ENCODE peak calls at places on chromosomes 6 and 20, in eight cellular contexts. One of them, this sample, is unnamed.
A peak's percentile ranks its signal among the peaks of the same experiment; 100 is the strongest.

GRCh38 chr6:3796396-3796795 is 44.9 kb upstream of the PXDC1 start:
- DNase-seq in AG08395: no peak
- DNase-seq in Peyer's patch: no peak
- DNase-seq in AG09319: no peak
- DNase-seq in RPMI7951: no peak
- DNase-seq in activated naive CD8-positive, alpha-beta T cell treated with anti-CD3 and anti-CD28 coated beads for 36 hours: no peak
- DNase-seq in psoas muscle: peak; percentile 28
- DNase-seq in CD4-positive, alpha-beta T cell: no peak
- DNase-seq in this sample: peak; percentile 63

GRCh38 chr6:157143885-157144795 is 179.2 kb downstream of the TMEM242 start:
- DNase-seq in AG08395: no peak
- DNase-seq in Peyer's patch: no peak
- DNase-seq in AG09319: no peak
- DNase-seq in RPMI7951: peak; percentile 62
- DNase-seq in activated naive CD8-positive, alpha-beta T cell treated with anti-CD3 and anti-CD28 coated beads for 36 hours: no peak
- DNase-seq in psoas muscle: no peak
- DNase-seq in CD4-positive, alpha-beta T cell: no peak
- DNase-seq in this sample: no peak

GRCh38 chr6:150492507-150492906 is 107.2 kb upstream of the PLEKHG1 start:
- DNase-seq in AG08395: no peak
- DNase-seq in Peyer's patch: no peak
- DNase-seq in AG09319: no peak
- DNase-seq in RPMI7951: peak; percentile 61
- DNase-seq in activated naive CD8-positive, alpha-beta T cell treated with anti-CD3 and anti-CD28 coated beads for 36 hours: no peak
- DNase-seq in psoas muscle: no peak
- DNase-seq in CD4-positive, alpha-beta T cell: no peak
- DNase-seq in this sample: peak; percentile 92

GRCh38 chr6:43914272-43915147 is 144.5 kb downstream of the VEGFA start:
- DNase-seq in AG08395: no peak
- DNase-seq in Peyer's patch: no peak
- DNase-seq in AG09319: no peak
- DNase-seq in RPMI7951: no peak
- DNase-seq in activated naive CD8-positive, alpha-beta T cell treated with anti-CD3 and anti-CD28 coated beads for 36 hours: no peak
- DNase-seq in psoas muscle: no peak
- DNase-seq in CD4-positive, alpha-beta T cell: no peak
- DNase-seq in this sample: no peak

GRCh38 chr6:135054238-135054574 is 416 bp downstream of the HBS1L start:
- DNase-seq in AG08395: no peak
- DNase-seq in Peyer's patch: no peak
- DNase-seq in AG09319: no peak
- DNase-seq in RPMI7951: no peak
- DNase-seq in activated naive CD8-positive, alpha-beta T cell treated with anti-CD3 and anti-CD28 coated beads for 36 hours: no peak
- DNase-seq in psoas muscle: no peak
- DNase-seq in CD4-positive, alpha-beta T cell: no peak
- DNase-seq in this sample: no peak

GRCh38 chr20:19827818-19828217 is 69.8 kb downstream of the RIN2 start:
- DNase-seq in AG08395: no peak
- DNase-seq in Peyer's patch: no peak
- DNase-seq in AG09319: no peak
- DNase-seq in RPMI7951: no peak
- DNase-seq in activated naive CD8-positive, alpha-beta T cell treated with anti-CD3 and anti-CD28 coated beads for 36 hours: no peak
- DNase-seq in psoas muscle: no peak
- DNase-seq in CD4-positive, alpha-beta T cell: no peak
- DNase-seq in this sample: no peak

GRCh38 chr6:117194978-117195377 is 70.4 kb upstream of the VGLL2 start:
- DNase-seq in AG08395: no peak
- DNase-seq in Peyer's patch: no peak
- DNase-seq in AG09319: no peak
- DNase-seq in RPMI7951: no peak
- DNase-seq in activated naive CD8-positive, alpha-beta T cell treated with anti-CD3 and anti-CD28 coated beads for 36 hours: no peak
- DNase-seq in psoas muscle: no peak
- DNase-seq in CD4-positive, alpha-beta T cell: no peak
- DNase-seq in this sample: no peak

GRCh38 chr6:69097948-69098347 is 462.9 kb downstream of the ADGRB3 start:
- DNase-seq in AG08395: no peak
- DNase-seq in Peyer's patch: no peak
- DNase-seq in AG09319: no peak
- DNase-seq in RPMI7951: no peak
- DNase-seq in activated naive CD8-positive, alpha-beta T cell treated with anti-CD3 and anti-CD28 coated beads for 36 hours: no peak
- DNase-seq in psoas muscle: no peak
- DNase-seq in CD4-positive, alpha-beta T cell: no peak
- DNase-seq in this sample: no peak

GRCh38 chr6:77876300-77876699 is 223.5 kb downstream of the MEI4 start:
- DNase-seq in AG08395: no peak
- DNase-seq in Peyer's patch: no peak
- DNase-seq in AG09319: no peak
- DNase-seq in RPMI7951: peak; percentile 10
- DNase-seq in activated naive CD8-positive, alpha-beta T cell treated with anti-CD3 and anti-CD28 coated beads for 36 hours: no peak
- DNase-seq in psoas muscle: no peak
- DNase-seq in CD4-positive, alpha-beta T cell: no peak
- DNase-seq in this sample: no peak

GRCh38 chr20:1901704-1902103 is 6.5 kb downstream of the SIRPA start:
- DNase-seq in AG08395: no peak
- DNase-seq in Peyer's patch: no peak
- DNase-seq in AG09319: no peak
- DNase-seq in RPMI7951: no peak
- DNase-seq in activated naive CD8-positive, alpha-beta T cell treated with anti-CD3 and anti-CD28 coated beads for 36 hours: no peak
- DNase-seq in psoas muscle: no peak
- DNase-seq in CD4-positive, alpha-beta T cell: no peak
- DNase-seq in this sample: no peak

GRCh38 chr6:159390384-159390783 is 221.2 kb downstream of the FNDC1 start:
- DNase-seq in AG08395: peak; percentile 16
- DNase-seq in Peyer's patch: no peak
- DNase-seq in AG09319: no peak
- DNase-seq in RPMI7951: no peak
- DNase-seq in activated naive CD8-positive, alpha-beta T cell treated with anti-CD3 and anti-CD28 coated beads for 36 hours: no peak
- DNase-seq in psoas muscle: peak; percentile 35
- DNase-seq in CD4-positive, alpha-beta T cell: no peak
- DNase-seq in this sample: no peak

GRCh38 chr6:141580988-141581387 is 551.7 kb upstream of the GJE1 start:
- DNase-seq in AG08395: peak; percentile 71
- DNase-seq in Peyer's patch: no peak
- DNase-seq in AG09319: no peak
- DNase-seq in RPMI7951: peak; percentile 94
- DNase-seq in activated naive CD8-positive, alpha-beta T cell treated with anti-CD3 and anti-CD28 coated beads for 36 hours: no peak
- DNase-seq in psoas muscle: no peak
- DNase-seq in CD4-positive, alpha-beta T cell: no peak
- DNase-seq in this sample: no peak

GRCh38 chr6:123211777-123212545 is 215.9 kb downstream of the CLVS2 start:
- DNase-seq in AG08395: no peak
- DNase-seq in Peyer's patch: no peak
- DNase-seq in AG09319: no peak
- DNase-seq in RPMI7951: no peak
- DNase-seq in activated naive CD8-positive, alpha-beta T cell treated with anti-CD3 and anti-CD28 coated beads for 36 hours: no peak
- DNase-seq in psoas muscle: no peak
- DNase-seq in CD4-positive, alpha-beta T cell: no peak
- DNase-seq in this sample: no peak

GRCh38 chr6:96795481-96795880 is 41.8 kb downstream of the GPR63 start:
- DNase-seq in AG08395: no peak
- DNase-seq in Peyer's patch: no peak
- DNase-seq in AG09319: no peak
- DNase-seq in RPMI7951: no peak
- DNase-seq in activated naive CD8-positive, alpha-beta T cell treated with anti-CD3 and anti-CD28 coated beads for 36 hours: no peak
- DNase-seq in psoas muscle: no peak
- DNase-seq in CD4-positive, alpha-beta T cell: no peak
- DNase-seq in this sample: no peak

GRCh38 chr6:404685-405423 is 13.3 kb downstream of the IRF4 start:
- DNase-seq in AG08395: no peak
- DNase-seq in Peyer's patch: no peak
- DNase-seq in AG09319: no peak
- DNase-seq in RPMI7951: no peak
- DNase-seq in activated naive CD8-positive, alpha-beta T cell treated with anti-CD3 and anti-CD28 coated beads for 36 hours: peak; percentile 50
- DNase-seq in psoas muscle: no peak
- DNase-seq in CD4-positive, alpha-beta T cell: no peak
- DNase-seq in this sample: no peak

GRCh38 chr6:5338177-5338960 is 77.1 kb downstream of the FARS2 start:
- DNase-seq in AG08395: no peak
- DNase-seq in Peyer's patch: no peak
- DNase-seq in AG09319: no peak
- DNase-seq in RPMI7951: no peak
- DNase-seq in activated naive CD8-positive, alpha-beta T cell treated with anti-CD3 and anti-CD28 coated beads for 36 hours: no peak
- DNase-seq in psoas muscle: no peak
- DNase-seq in CD4-positive, alpha-beta T cell: no peak
- DNase-seq in this sample: no peak

GRCh38 chr20:38002422-38002821 is 30.8 kb downstream of the TTI1 start:
- DNase-seq in AG08395: no peak
- DNase-seq in Peyer's patch: no peak
- DNase-seq in AG09319: no peak
- DNase-seq in RPMI7951: no peak
- DNase-seq in activated naive CD8-positive, alpha-beta T cell treated with anti-CD3 and anti-CD28 coated beads for 36 hours: no peak
- DNase-seq in psoas muscle: no peak
- DNase-seq in CD4-positive, alpha-beta T cell: no peak
- DNase-seq in this sample: no peak

GRCh38 chr6:113585246-113585645 is 271.9 kb upstream of the MARCKS start:
- DNase-seq in AG08395: no peak
- DNase-seq in Peyer's patch: no peak
- DNase-seq in AG09319: no peak
- DNase-seq in RPMI7951: peak; percentile 47
- DNase-seq in activated naive CD8-positive, alpha-beta T cell treated with anti-CD3 and anti-CD28 coated beads for 36 hours: no peak
- DNase-seq in psoas muscle: no peak
- DNase-seq in CD4-positive, alpha-beta T cell: no peak
- DNase-seq in this sample: no peak

GRCh38 chr6:90294614-90294988 is 2.0 kb downstream of the BACH2 start:
- DNase-seq in AG08395: no peak
- DNase-seq in Peyer's patch: no peak
- DNase-seq in AG09319: no peak
- DNase-seq in RPMI7951: no peak
- DNase-seq in activated naive CD8-positive, alpha-beta T cell treated with anti-CD3 and anti-CD28 coated beads for 36 hours: no peak
- DNase-seq in psoas muscle: no peak
- DNase-seq in CD4-positive, alpha-beta T cell: peak; percentile 53
- DNase-seq in this sample: no peak

GRCh38 chr6:87093651-87094050 is 1.3 kb downstream of the CGA start:
- DNase-seq in AG08395: no peak
- DNase-seq in Peyer's patch: no peak
- DNase-seq in AG09319: no peak
- DNase-seq in RPMI7951: no peak
- DNase-seq in activated naive CD8-positive, alpha-beta T cell treated with anti-CD3 and anti-CD28 coated beads for 36 hours: no peak
- DNase-seq in psoas muscle: no peak
- DNase-seq in CD4-positive, alpha-beta T cell: no peak
- DNase-seq in this sample: no peak

GRCh38 chr6:32692019-32692418 is 25.6 kb upstream of the HLA-DQB1 start:
- DNase-seq in AG08395: no peak
- DNase-seq in Peyer's patch: peak; percentile 54
- DNase-seq in AG09319: no peak
- DNase-seq in RPMI7951: peak; percentile 14
- DNase-seq in activated naive CD8-positive, alpha-beta T cell treated with anti-CD3 and anti-CD28 coated beads for 36 hours: peak; percentile 63
- DNase-seq in psoas muscle: no peak
- DNase-seq in CD4-positive, alpha-beta T cell: no peak
- DNase-seq in this sample: no peak

GRCh38 chr20:36629719-36630340 is 16.2 kb downstream of the SLA2 start:
- DNase-seq in AG08395: no peak
- DNase-seq in Peyer's patch: no peak
- DNase-seq in AG09319: no peak
- DNase-seq in RPMI7951: no peak
- DNase-seq in activated naive CD8-positive, alpha-beta T cell treated with anti-CD3 and anti-CD28 coated beads for 36 hours: peak; percentile 52
- DNase-seq in psoas muscle: no peak
- DNase-seq in CD4-positive, alpha-beta T cell: peak; percentile 50
- DNase-seq in this sample: no peak

GRCh38 chr6:21648475-21649050 is 55.0 kb downstream of the SOX4 start:
- DNase-seq in AG08395: no peak
- DNase-seq in Peyer's patch: no peak
- DNase-seq in AG09319: no peak
- DNase-seq in RPMI7951: no peak
- DNase-seq in activated naive CD8-positive, alpha-beta T cell treated with anti-CD3 and anti-CD28 coated beads for 36 hours: no peak
- DNase-seq in psoas muscle: no peak
- DNase-seq in CD4-positive, alpha-beta T cell: no peak
- DNase-seq in this sample: no peak

GRCh38 chr6:30612687-30613248 is 4.3 kb downstream of the PPP1R10 start:
- DNase-seq in AG08395: no peak
- DNase-seq in Peyer's patch: no peak
- DNase-seq in AG09319: no peak
- DNase-seq in RPMI7951: peak; percentile 59
- DNase-seq in activated naive CD8-positive, alpha-beta T cell treated with anti-CD3 and anti-CD28 coated beads for 36 hours: no peak
- DNase-seq in psoas muscle: no peak
- DNase-seq in CD4-positive, alpha-beta T cell: no peak
- DNase-seq in this sample: no peak

GRCh38 chr6:132021552-132022375 is 70.6 kb upstream of the CCN2 start:
- DNase-seq in AG08395: no peak
- DNase-seq in Peyer's patch: no peak
- DNase-seq in AG09319: no peak
- DNase-seq in RPMI7951: no peak
- DNase-seq in activated naive CD8-positive, alpha-beta T cell treated with anti-CD3 and anti-CD28 coated beads for 36 hours: no peak
- DNase-seq in psoas muscle: no peak
- DNase-seq in CD4-positive, alpha-beta T cell: no peak
- DNase-seq in this sample: no peak

GRCh38 chr6:150894935-150895686 is 29.6 kb downstream of the MTHFD1L start:
- DNase-seq in AG08395: no peak
- DNase-seq in Peyer's patch: no peak
- DNase-seq in AG09319: no peak
- DNase-seq in RPMI7951: peak; percentile 68
- DNase-seq in activated naive CD8-positive, alpha-beta T cell treated with anti-CD3 and anti-CD28 coated beads for 36 hours: peak; percentile 21
- DNase-seq in psoas muscle: no peak
- DNase-seq in CD4-positive, alpha-beta T cell: no peak
- DNase-seq in this sample: no peak

GRCh38 chr6:163249651-163250101 is 164.8 kb upstream of the QKI start:
- DNase-seq in AG08395: no peak
- DNase-seq in Peyer's patch: no peak
- DNase-seq in AG09319: no peak
- DNase-seq in RPMI7951: peak; percentile 81
- DNase-seq in activated naive CD8-positive, alpha-beta T cell treated with anti-CD3 and anti-CD28 coated beads for 36 hours: no peak
- DNase-seq in psoas muscle: no peak
- DNase-seq in CD4-positive, alpha-beta T cell: no peak
- DNase-seq in this sample: no peak

GRCh38 chr20:18213002-18213401 is 75.3 kb upstream of the ZNF133 start:
- DNase-seq in AG08395: no peak
- DNase-seq in Peyer's patch: no peak
- DNase-seq in AG09319: no peak
- DNase-seq in RPMI7951: no peak
- DNase-seq in activated naive CD8-positive, alpha-beta T cell treated with anti-CD3 and anti-CD28 coated beads for 36 hours: no peak
- DNase-seq in psoas muscle: no peak
- DNase-seq in CD4-positive, alpha-beta T cell: no peak
- DNase-seq in this sample: no peak

GRCh38 chr20:48845000-48845399 is 17.2 kb upstream of the PREX1 start:
- DNase-seq in AG08395: no peak
- DNase-seq in Peyer's patch: no peak
- DNase-seq in AG09319: no peak
- DNase-seq in RPMI7951: no peak
- DNase-seq in activated naive CD8-positive, alpha-beta T cell treated with anti-CD3 and anti-CD28 coated beads for 36 hours: no peak
- DNase-seq in psoas muscle: no peak
- DNase-seq in CD4-positive, alpha-beta T cell: no peak
- DNase-seq in this sample: no peak

GRCh38 chr20:58717278-58718091 is 24.9 kb downstream of the NPEPL1 start:
- DNase-seq in AG08395: no peak
- DNase-seq in Peyer's patch: no peak
- DNase-seq in AG09319: no peak
- DNase-seq in RPMI7951: no peak
- DNase-seq in activated naive CD8-positive, alpha-beta T cell treated with anti-CD3 and anti-CD28 coated beads for 36 hours: no peak
- DNase-seq in psoas muscle: peak; percentile 7
- DNase-seq in CD4-positive, alpha-beta T cell: peak; percentile 25
- DNase-seq in this sample: no peak

GRCh38 chr20:44861547-44862006 is 23.9 kb upstream of the YWHAB start:
- DNase-seq in AG08395: peak; percentile 93
- DNase-seq in Peyer's patch: no peak
- DNase-seq in AG09319: no peak
- DNase-seq in RPMI7951: peak; percentile 59
- DNase-seq in activated naive CD8-positive, alpha-beta T cell treated with anti-CD3 and anti-CD28 coated beads for 36 hours: no peak
- DNase-seq in psoas muscle: peak; percentile 56
- DNase-seq in CD4-positive, alpha-beta T cell: no peak
- DNase-seq in this sample: no peak

GRCh38 chr6:116447496-116448011 is 13.6 kb upstream of the CALHM6 start:
- DNase-seq in AG08395: peak; percentile 88
- DNase-seq in Peyer's patch: no peak
- DNase-seq in AG09319: peak; percentile 86
- DNase-seq in RPMI7951: peak; percentile 80
- DNase-seq in activated naive CD8-positive, alpha-beta T cell treated with anti-CD3 and anti-CD28 coated beads for 36 hours: no peak
- DNase-seq in psoas muscle: no peak
- DNase-seq in CD4-positive, alpha-beta T cell: no peak
- DNase-seq in this sample: no peak

GRCh38 chr6:90478278-90478677 is 108.6 kb downstream of the MAP3K7 start:
- DNase-seq in AG08395: no peak
- DNase-seq in Peyer's patch: no peak
- DNase-seq in AG09319: no peak
- DNase-seq in RPMI7951: no peak
- DNase-seq in activated naive CD8-positive, alpha-beta T cell treated with anti-CD3 and anti-CD28 coated beads for 36 hours: no peak
- DNase-seq in psoas muscle: no peak
- DNase-seq in CD4-positive, alpha-beta T cell: no peak
- DNase-seq in this sample: no peak

GRCh38 chr20:52171025-52171424 is 20.6 kb downstream of the ZFP64 start:
- DNase-seq in AG08395: no peak
- DNase-seq in Peyer's patch: no peak
- DNase-seq in AG09319: no peak
- DNase-seq in RPMI7951: no peak
- DNase-seq in activated naive CD8-positive, alpha-beta T cell treated with anti-CD3 and anti-CD28 coated beads for 36 hours: no peak
- DNase-seq in psoas muscle: no peak
- DNase-seq in CD4-positive, alpha-beta T cell: no peak
- DNase-seq in this sample: no peak